ENCODE peak calls at places on chromosomes 7 and 10, in ten cellular contexts. R is posterior vena cava; I is activated T-cell treated with anti-CD3 and anti-CD28 coated beads, Interleukin-2, amount 50 U/mL, for 72 hours; X is WTC11; P is fibroblast of the aortic adventitia; J is CD4-positive, alpha-beta T cell; S is T-cell; T is fibroblast of lung; W is NCI-H82; H is hepatocyte. V is an unnamed sample.

GRCh38 chr10:124144536-124144935 is 51.1 kb upstream of the CHST15 start:
- DNase-seq in R (peak; percentile 59), I (no peak), X (no peak), P (no peak), J (no peak), S (no peak), T (no peak), W (no peak), H (no peak), V (no peak)

GRCh38 chr7:117951285-117951684 is 78.0 kb upstream of the CTTNBP2 start:
- DNase-seq in R (no peak), I (no peak), X (no peak), P (no peak), J (no peak), S (no peak), T (no peak), W (no peak), H (no peak), V (no peak)

GRCh38 chr7:101315336-101315735 is 6.3 kb downstream of the IFT22 start:
- DNase-seq in R (no peak), I (peak; percentile 58), X (peak; percentile 72), P (peak; percentile 63), J (no peak), S (peak; percentile 20), T (peak; percentile 62), W (peak; percentile 58), H (peak; percentile 64), V (peak; percentile 68)

GRCh38 chr7:101884671-101885596 is 67.5 kb downstream of the CUX1 start:
- DNase-seq in R (no peak), I (no peak), X (no peak), P (no peak), J (no peak), S (peak; percentile 8), T (no peak), W (peak; percentile 63), H (no peak), V (no peak)

GRCh38 chr10:8453587-8453986 is 399.1 kb downstream of the GATA3 start:
- DNase-seq in R (no peak), I (no peak), X (no peak), P (peak; percentile 64), J (no peak), S (no peak), T (no peak), W (no peak), H (no peak), V (no peak)

GRCh38 chr10:1434912-1435692 is 302.2 kb downstream of the ADARB2 start:
- DNase-seq in R (no peak), I (no peak), X (no peak), P (no peak), J (no peak), S (no peak), T (no peak), W (no peak), H (no peak), V (no peak)

GRCh38 chr7:37431413-37431812 is 17.3 kb downstream of the ELMO1 start:
- DNase-seq in R (no peak), I (no peak), X (no peak), P (no peak), J (no peak), S (no peak), T (no peak), W (no peak), H (no peak), V (peak; percentile 77)

GRCh38 chr7:106367018-106367420 is 82.2 kb upstream of the NAMPT start:
- DNase-seq in R (no peak), I (no peak), X (peak; percentile 21), P (peak; percentile 43), J (no peak), S (no peak), T (peak; percentile 36), W (peak; percentile 48), H (no peak), V (peak; percentile 64)

GRCh38 chr7:17598846-17599245 is 300.4 kb downstream of the AHR start:
- DNase-seq in R (no peak), I (no peak), X (no peak), P (no peak), J (no peak), S (no peak), T (no peak), W (no peak), H (no peak), V (no peak)

GRCh38 chr7:44147026-44147881 is 6.1 kb upstream of the MYL7 start:
- DNase-seq in R (peak; percentile 78), I (no peak), X (peak; percentile 25), P (no peak), J (peak; percentile 31), S (no peak), T (peak; percentile 27), W (peak; percentile 98), H (peak; percentile 54), V (no peak)

GRCh38 chr10:92938846-92939245 is 90.5 kb downstream of the EXOC6 start:
- DNase-seq in R (no peak), I (no peak), X (no peak), P (no peak), J (no peak), S (no peak), T (no peak), W (no peak), H (no peak), V (no peak)

GRCh38 chr10:11874568-11875182 is 51.5 kb downstream of the PROSER2 start:
- DNase-seq in R (peak; percentile 80), I (peak; percentile 56), X (peak; percentile 63), P (peak; percentile 58), J (peak; percentile 42), S (peak; percentile 25), T (peak; percentile 30), W (no peak), H (peak; percentile 88), V (peak; percentile 20)

GRCh38 chr10:16440396-16441105 is 3.7 kb downstream of the PTER start:
- DNase-seq in R (no peak), I (peak; percentile 28), X (no peak), P (no peak), J (no peak), S (no peak), T (no peak), W (peak; percentile 46), H (peak; percentile 68), V (no peak)

GRCh38 chr10:10821926-10822325 is 195.7 kb upstream of the CELF2 start:
- DNase-seq in R (no peak), I (no peak), X (no peak), P (no peak), J (no peak), S (no peak), T (no peak), W (no peak), H (no peak), V (peak; percentile 11)

GRCh38 chr10:32981760-32982159 is 23.7 kb upstream of the ITGB1 start:
- DNase-seq in R (no peak), I (no peak), X (no peak), P (peak; percentile 95), J (no peak), S (no peak), T (peak; percentile 73), W (no peak), H (peak; percentile 62), V (peak; percentile 96)

GRCh38 chr7:80542398-80542797 is 30.5 kb upstream of the GNAT3 start:
- DNase-seq in R (no peak), I (no peak), X (no peak), P (peak; percentile 88), J (no peak), S (no peak), T (peak; percentile 97), W (no peak), H (no peak), V (no peak)

GRCh38 chr10:70430489-70431445 is 10.7 kb downstream of the NODAL start:
- DNase-seq in R (peak; percentile 87), I (no peak), X (peak; percentile 33), P (peak; percentile 67), J (no peak), S (no peak), T (peak; percentile 99), W (no peak), H (peak; percentile 72), V (no peak)

GRCh38 chr10:119542357-119542989 is at the start of gene RGS10:
- DNase-seq in R (peak; percentile 95), I (peak; percentile 89), X (peak; percentile 63), P (peak; percentile 70), J (peak; percentile 88), S (peak; percentile 75), T (peak; percentile 74), W (peak; percentile 88), H (peak; percentile 59), V (peak; percentile 77)

GRCh38 chr7:102426268-102427031 is 6.9 kb upstream of the ORAI2 start:
- DNase-seq in R (no peak), I (peak; percentile 85), X (no peak), P (no peak), J (peak; percentile 69), S (peak; percentile 52), T (no peak), W (no peak), H (no peak), V (no peak)

GRCh38 chr10:99369551-99369950 is 40.4 kb downstream of the CNNM1 start:
- DNase-seq in R (no peak), I (no peak), X (no peak), P (no peak), J (no peak), S (no peak), T (no peak), W (no peak), H (no peak), V (no peak)

GRCh38 chr7:3037259-3037658 is 6.4 kb downstream of the CARD11 start:
- DNase-seq in R (no peak), I (no peak), X (no peak), P (no peak), J (no peak), S (no peak), T (no peak), W (no peak), H (no peak), V (no peak)

GRCh38 chr7:107932851-107933250 is 41.9 kb downstream of the DLD start:
- DNase-seq in R (no peak), I (no peak), X (no peak), P (no peak), J (no peak), S (no peak), T (no peak), W (no peak), H (no peak), V (no peak)

GRCh38 chr7:123600876-123601275 is 745 bp upstream of the ASB15 start:
- DNase-seq in R (no peak), I (no peak), X (no peak), P (no peak), J (no peak), S (no peak), T (no peak), W (peak; percentile 80), H (no peak), V (no peak)

GRCh38 chr10:122515588-122516231 is 44.8 kb upstream of the DMBT1 start:
- DNase-seq in R (no peak), I (peak; percentile 62), X (no peak), P (no peak), J (peak; percentile 48), S (peak; percentile 46), T (no peak), W (no peak), H (no peak), V (no peak)

GRCh38 chr7:12178317-12178716 is 32.8 kb upstream of the TMEM106B start:
- DNase-seq in R (no peak), I (no peak), X (no peak), P (no peak), J (no peak), S (no peak), T (no peak), W (no peak), H (no peak), V (no peak)

GRCh38 chr7:102197161-102197560 is 89.5 kb upstream of the SH2B2 start:
- DNase-seq in R (no peak), I (no peak), X (no peak), P (no peak), J (no peak), S (no peak), T (no peak), W (no peak), H (no peak), V (no peak)

GRCh38 chr10:51892965-51893658 is 193.7 kb upstream of the CSTF2T start:
- DNase-seq in R (no peak), I (peak; percentile 7), X (peak; percentile 36), P (no peak), J (no peak), S (no peak), T (peak; percentile 35), W (peak; percentile 33), H (no peak), V (peak; percentile 43)

GRCh38 chr10:128078136-128078969 is 47.9 kb downstream of the MKI67 start:
- DNase-seq in R (no peak), I (peak; percentile 51), X (peak; percentile 75), P (peak; percentile 53), J (no peak), S (no peak), T (peak; percentile 51), W (peak; percentile 47), H (peak; percentile 61), V (no peak)